ENCODE peak calls at places on chromosomes 11 and 22, in six cellular contexts. Q, B, A, R, W and D are unnamed samples.

GRCh38 chr22:33020721-33021120 is 37.5 kb downstream of the SYN3 start:
- DNase-seq in Q (no peak), B (no peak), A (no peak), R (no peak), W (no peak), D (no peak)

GRCh38 chr22:22578702-22579424 is 19.8 kb upstream of the PRAME start:
- DNase-seq in Q (no peak), B (peak), A (no peak), R (no peak), W (no peak), D (no peak)

GRCh38 chr11:1200611-1201191 is 22.2 kb upstream of the MUC5B start:
- DNase-seq in Q (peak), B (no peak), A (no peak), R (no peak), W (no peak), D (no peak)

GRCh38 chr11:79067355-79067685 is 373.5 kb downstream of the TENM4 start:
- DNase-seq in Q (no peak), B (no peak), A (no peak), R (no peak), W (no peak), D (no peak)

GRCh38 chr11:110086892-110087309 is 6.3 kb upstream of the ZC3H12C start:
- DNase-seq in Q (no peak), B (peak), A (no peak), R (no peak), W (no peak), D (no peak)

GRCh38 chr22:47371263-47372090 is 609.0 kb downstream of the TBC1D22A start:
- DNase-seq in Q (no peak), B (peak), A (no peak), R (no peak), W (no peak), D (peak)

GRCh38 chr22:36237462-36238347 is 1.6 kb downstream of the APOL2 start:
- DNase-seq in Q (no peak), B (peak), A (no peak), R (no peak), W (no peak), D (no peak)

GRCh38 chr11:72493426-72494108 is 59.2 kb upstream of the CLPB start:
- DNase-seq in Q (no peak), B (no peak), A (no peak), R (peak), W (no peak), D (no peak)

GRCh38 chr11:84837402-84838069 is 789.6 kb downstream of the DLG2 start:
- DNase-seq in Q (no peak), B (no peak), A (no peak), R (no peak), W (no peak), D (no peak)

GRCh38 chr11:1568451-1568911 is 3.6 kb downstream of the DUSP8 start:
- DNase-seq in Q (peak), B (no peak), A (no peak), R (no peak), W (no peak), D (peak)

GRCh38 chr22:44325718-44326548 is 13.2 kb upstream of the SHISAL1 start:
- DNase-seq in Q (no peak), B (peak), A (no peak), R (peak), W (no peak), D (no peak)
- TF ChIP-seq CTCF in Q (no peak), B (peak), A (no peak), R (peak), W (no peak), D (peak)

DNA sequence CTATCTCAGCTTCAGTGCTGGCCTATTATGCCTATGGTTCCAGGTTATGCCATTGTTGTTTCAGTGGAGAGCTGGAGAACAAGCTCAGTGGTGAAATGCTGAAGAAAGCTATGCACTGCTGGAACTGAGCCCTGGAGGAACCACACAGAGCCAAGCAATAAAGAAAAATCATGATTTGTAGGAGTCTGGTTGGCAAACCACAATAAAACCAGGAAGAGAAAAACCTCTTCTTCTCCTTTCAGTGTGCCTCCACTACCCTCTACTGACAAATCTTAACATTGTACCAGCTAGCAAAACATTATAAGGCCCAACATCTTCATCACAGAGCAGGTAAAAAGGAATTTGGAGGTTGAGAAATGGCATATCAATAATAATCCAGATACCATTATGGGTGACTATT is 5.3 kb downstream of the OR51F2 start:
- DNase-seq in Q (no peak), B (peak), A (no peak), R (no peak), W (no peak), D (no peak)
- TF ChIP-seq CTCF in Q (no peak), B (no peak), A (no peak), R (no peak), W (peak), D (peak)

DNA sequence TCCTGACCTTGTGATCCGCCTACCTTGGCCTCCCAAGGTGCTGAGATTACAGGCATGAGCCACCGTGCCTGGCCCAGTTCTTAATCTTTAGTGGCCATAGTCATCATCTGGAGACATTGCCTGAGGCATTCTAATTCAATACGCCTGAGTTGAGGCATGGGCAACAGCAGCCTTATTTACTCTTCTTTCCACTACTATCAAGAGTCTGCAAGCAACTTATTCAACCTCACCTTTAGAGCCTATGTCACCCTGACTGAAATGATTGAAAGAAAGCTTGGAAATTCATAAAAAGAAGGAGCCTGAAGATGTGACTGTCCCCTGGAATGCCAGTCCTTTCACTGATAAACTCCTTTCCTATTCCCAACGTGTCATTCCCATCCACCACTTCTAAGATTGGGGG is 15.8 kb upstream of the PAFAH1B2 start:
- DNase-seq in Q (no peak), B (no peak), A (no peak), R (no peak), W (no peak), D (no peak)
- TF ChIP-seq CTCF in Q (no peak), B (no peak), A (no peak), R (no peak), W (no peak), D (no peak)

GRCh38 chr11:34305780-34306179 is 52.0 kb downstream of the ABTB2 start:
- DNase-seq in Q (no peak), B (no peak), A (no peak), R (no peak), W (no peak), D (no peak)

GRCh38 chr11:34311126-34311525 is 46.7 kb downstream of the ABTB2 start:
- DNase-seq in Q (no peak), B (no peak), A (no peak), R (no peak), W (no peak), D (no peak)

GRCh38 chr11:34308049-34308692 is 49.6 kb downstream of the ABTB2 start:
- DNase-seq in Q (no peak), B (no peak), A (no peak), R (no peak), W (no peak), D (no peak)

GRCh38 chr11:34309970-34310369 is 47.8 kb downstream of the ABTB2 start:
- DNase-seq in Q (no peak), B (no peak), A (no peak), R (no peak), W (no peak), D (no peak)

DNA sequence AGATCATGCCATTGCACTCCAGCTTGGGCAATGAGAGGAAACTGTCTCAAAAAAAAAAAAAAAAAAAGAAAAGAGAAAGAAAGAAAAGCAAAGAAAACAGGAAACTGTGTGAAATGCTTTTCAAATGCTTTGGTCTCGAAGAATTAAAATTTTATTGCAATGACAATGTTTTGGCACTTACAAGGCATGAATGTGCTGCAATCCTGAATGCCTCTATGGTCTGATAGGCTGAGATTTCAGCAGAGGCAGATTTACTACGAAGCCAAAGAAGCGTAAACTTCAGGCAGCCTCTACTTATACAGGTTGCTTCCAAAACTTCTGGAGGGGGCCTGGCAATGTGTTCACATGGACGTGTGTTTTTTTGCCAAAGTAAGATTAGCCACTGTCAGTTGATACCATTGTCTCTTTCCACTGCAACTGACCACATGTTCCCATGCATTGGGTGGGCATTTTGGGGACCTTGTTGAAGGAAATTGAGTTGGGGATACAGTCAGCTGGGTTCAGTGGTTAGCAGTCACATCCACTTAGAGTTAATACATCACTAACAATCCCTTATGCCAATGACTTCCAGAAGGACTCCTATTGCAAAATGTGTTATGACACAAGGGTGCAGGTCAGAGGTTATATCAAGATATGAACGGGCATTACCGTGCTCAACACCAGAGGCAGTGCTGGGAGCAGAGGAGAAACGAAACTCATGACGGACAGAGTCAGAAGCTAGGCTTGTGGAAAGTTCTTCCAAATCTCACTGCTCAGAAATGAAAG is 48.8 kb downstream of the ABTB2 start:
- DNase-seq in Q (no peak), B (peak), A (no peak), R (peak), W (no peak), D (no peak)
- TF ChIP-seq CTCF in Q (no peak), B (no peak), A (no peak), R (no peak), W (no peak), D (no peak)

GRCh38 chr11:44565008-44565745 is at the start of gene CD82:
- DNase-seq in Q (peak), B (peak), A (peak), R (peak), W (peak), D (peak)
- TF ChIP-seq CTCF in Q (peak), B (no peak), A (peak), R (no peak), W (peak), D (peak)

DNA sequence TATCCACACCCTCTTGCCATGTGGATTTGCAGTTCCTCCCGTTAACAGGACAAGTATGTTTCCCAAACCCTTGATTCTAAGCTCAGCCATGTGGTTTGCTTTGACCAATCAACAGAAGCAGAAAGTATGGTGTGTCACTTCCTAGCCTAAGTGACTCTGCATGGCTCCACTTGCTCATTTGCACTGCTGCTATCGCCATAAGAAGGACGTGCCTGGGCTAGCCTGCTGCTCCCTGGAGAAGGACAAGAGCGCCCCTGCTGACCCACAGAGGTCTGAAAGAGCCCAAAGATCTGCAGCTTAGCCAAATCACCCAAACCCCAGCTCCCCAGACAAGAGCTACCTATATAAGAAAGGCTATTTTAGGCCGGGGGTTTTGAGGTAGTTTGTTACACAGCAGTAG is 18.0 kb downstream of the TBRG1 start:
- DNase-seq in Q (no peak), B (peak), A (no peak), R (no peak), W (no peak), D (no peak)
- TF ChIP-seq CTCF in Q (no peak), B (no peak), A (no peak), R (no peak), W (no peak), D (no peak)

DNA sequence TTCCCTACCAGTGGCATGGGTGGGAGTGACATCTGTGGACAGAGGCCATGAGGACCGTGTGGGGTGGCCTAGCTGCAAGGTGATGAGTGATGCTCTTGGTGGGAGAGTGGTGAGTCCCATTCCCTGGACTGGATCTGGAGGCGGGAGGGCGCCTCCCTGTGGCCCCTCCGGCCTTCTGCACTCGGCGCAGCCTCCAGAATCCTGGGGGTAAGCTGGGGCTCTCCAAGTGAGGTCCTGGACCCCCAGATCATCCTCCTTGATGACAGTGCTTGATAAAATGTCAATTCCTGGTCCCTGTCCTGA is 32.3 kb upstream of the PRR5 start:
- DNase-seq in Q (no peak), B (peak), A (no peak), R (no peak), W (no peak), D (no peak)
- TF ChIP-seq CTCF in Q (peak), B (peak), A (no peak), R (no peak), W (peak), D (peak)

DNA sequence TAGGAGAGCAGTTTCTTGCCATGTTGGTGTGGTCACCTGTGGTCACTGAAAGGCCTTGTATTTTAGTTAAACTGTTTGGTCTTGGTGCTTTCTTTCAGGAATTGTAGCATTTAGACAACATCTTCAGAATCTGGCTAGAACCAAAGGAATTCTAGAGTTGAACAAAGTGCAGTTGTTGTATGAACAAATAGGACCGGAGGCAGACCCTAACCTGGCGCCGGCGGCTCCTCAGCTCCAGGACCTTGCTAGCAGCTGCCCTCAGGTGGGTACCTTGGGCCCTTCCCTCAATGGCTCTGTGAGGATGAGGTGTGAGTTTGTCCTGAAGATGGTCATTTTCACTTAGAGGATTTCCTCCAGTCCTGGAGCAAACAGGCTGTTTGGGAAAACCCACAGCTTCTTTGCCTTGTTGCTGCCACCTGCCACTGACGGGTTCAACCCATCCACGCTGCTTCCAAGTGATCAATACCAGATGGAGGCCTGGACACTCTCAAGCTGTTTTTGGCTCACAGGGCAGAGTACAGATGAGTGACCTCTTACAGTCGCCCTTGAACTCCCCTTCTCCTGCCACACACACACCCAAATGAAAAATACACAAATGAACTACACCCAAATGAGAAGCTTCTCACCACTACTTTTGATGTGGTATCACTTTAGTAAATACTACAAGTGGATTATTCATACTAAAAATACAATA is 45.2 kb downstream of the PPP2R1B start:
- DNase-seq in Q (no peak), B (no peak), A (no peak), R (no peak), W (no peak), D (no peak)
- TF ChIP-seq CTCF in Q (no peak), B (no peak), A (no peak), R (no peak), W (no peak), D (no peak)